ENCODE peak calls at places on chromosomes 6 and 20, in six cellular contexts. J is cardiac muscle cell, I is heart left ventricle, V is endothelial cell of umbilical vein, S is fibroblast of lung, T is GM06990. W is an unnamed sample.
A peak's percentile ranks its signal among the peaks of the same experiment; 100 is the strongest.

GRCh38 chr6:51213806-51214205 is 395.1 kb downstream of the TFAP2B start:
- DNase-seq in J (peak; percentile 34), I (peak; percentile 19), V (no peak), S (no peak), T (peak; percentile 1), W (no peak)

GRCh38 chr6:110646419-110646698 is 168.9 kb downstream of the CDK19 start:
- DNase-seq in J (no peak), I (no peak), V (no peak), S (no peak), T (peak; percentile 3), W (no peak)

GRCh38 chr6:42028234-42029061 is 21.9 kb upstream of the TAF8 start:
- DNase-seq in J (no peak), I (peak; percentile 58), V (peak; percentile 62), S (peak; percentile 89), T (no peak), W (peak; percentile 73)

GRCh38 chr20:4181956-4182945 is 166.9 kb upstream of the RNF24 start:
- DNase-seq in J (no peak), I (no peak), V (no peak), S (no peak), T (no peak), W (no peak)

GRCh38 chr6:104019075-104019474 is 840.6 kb downstream of the HACE1 start:
- DNase-seq in J (no peak), I (no peak), V (no peak), S (no peak), T (no peak), W (no peak)

GRCh38 chr6:56955171-56956155 is 556 bp downstream of the BEND6 start:
- DNase-seq in J (peak; percentile 78), I (peak; percentile 79), V (peak; percentile 83), S (peak; percentile 90), T (peak; percentile 91), W (peak; percentile 74)

GRCh38 chr20:51569815-51570741 is 27.6 kb upstream of the NFATC2 start:
- DNase-seq in J (peak; percentile 62), I (peak; percentile 68), V (peak; percentile 26), S (peak; percentile 29), T (no peak), W (peak; percentile 36)

GRCh38 chr6:17281100-17281496 is at the start of gene RBM24:
- DNase-seq in J (peak; percentile 62), I (peak; percentile 60), V (peak; percentile 57), S (peak; percentile 80), T (no peak), W (peak; percentile 38)

GRCh38 chr6:108142240-108142639 is 23.6 kb upstream of the NR2E1 start:
- DNase-seq in J (no peak), I (no peak), V (no peak), S (no peak), T (no peak), W (no peak)

GRCh38 chr6:41239467-41240159 is 11.5 kb downstream of the TREML4 start:
- DNase-seq in J (peak; percentile 46), I (no peak), V (no peak), S (no peak), T (no peak), W (no peak)

GRCh38 chr20:61895016-61895415 is 170.7 kb downstream of the TAF4 start:
- DNase-seq in J (no peak), I (no peak), V (no peak), S (no peak), T (no peak), W (no peak)

GRCh38 chr20:57930328-57930727 is 220.5 kb upstream of the PMEPA1 start:
- DNase-seq in J (no peak), I (no peak), V (no peak), S (no peak), T (no peak), W (no peak)

GRCh38 chr20:25039697-25040437 is 18.1 kb downstream of the ACSS1 start:
- DNase-seq in J (no peak), I (peak; percentile 94), V (peak; percentile 67), S (peak; percentile 72), T (no peak), W (peak; percentile 21)

GRCh38 chr6:166786704-166787293 is 159.7 kb upstream of the RPS6KA2 start:
- DNase-seq in J (peak; percentile 79), I (no peak), V (peak; percentile 61), S (peak; percentile 53), T (no peak), W (peak; percentile 63)

GRCh38 chr6:148389917-148390316 is 47.3 kb downstream of the SASH1 start:
- DNase-seq in J (no peak), I (no peak), V (no peak), S (no peak), T (no peak), W (no peak)

GRCh38 chr6:45504947-45505346 is 127.2 kb upstream of the SUPT3H start:
- DNase-seq in J (peak; percentile 49), I (no peak), V (peak; percentile 50), S (peak; percentile 97), T (no peak), W (peak; percentile 98)

GRCh38 chr20:62816031-62816878 is 595 bp upstream of the COL9A3 start:
- DNase-seq in J (peak; percentile 46), I (no peak), V (no peak), S (no peak), T (no peak), W (no peak)

GRCh38 chr6:158347335-158347734 is 35.1 kb downstream of the TULP4 start:
- DNase-seq in J (no peak), I (no peak), V (no peak), S (no peak), T (no peak), W (no peak)
- TF ChIP-seq CTCF in J (peak; percentile 8), I (no peak), V (no peak), S (no peak), T (no peak), W (no peak)

GRCh38 chr20:34403063-34403827 is 40.2 kb downstream of the ITCH start:
- DNase-seq in J (no peak), I (no peak), V (no peak), S (peak; percentile 9), T (no peak), W (no peak)
- H3K27me3 ChIP-seq in J (no peaks in the 10 kb centered on the region), I (no peaks in the 10 kb centered on the region), V (no peaks in the 10 kb centered on the region), S (no peaks in the 10 kb centered on the region), T (no peaks in the 10 kb centered on the region), W (no peaks in the 10 kb centered on the region)

DNA sequence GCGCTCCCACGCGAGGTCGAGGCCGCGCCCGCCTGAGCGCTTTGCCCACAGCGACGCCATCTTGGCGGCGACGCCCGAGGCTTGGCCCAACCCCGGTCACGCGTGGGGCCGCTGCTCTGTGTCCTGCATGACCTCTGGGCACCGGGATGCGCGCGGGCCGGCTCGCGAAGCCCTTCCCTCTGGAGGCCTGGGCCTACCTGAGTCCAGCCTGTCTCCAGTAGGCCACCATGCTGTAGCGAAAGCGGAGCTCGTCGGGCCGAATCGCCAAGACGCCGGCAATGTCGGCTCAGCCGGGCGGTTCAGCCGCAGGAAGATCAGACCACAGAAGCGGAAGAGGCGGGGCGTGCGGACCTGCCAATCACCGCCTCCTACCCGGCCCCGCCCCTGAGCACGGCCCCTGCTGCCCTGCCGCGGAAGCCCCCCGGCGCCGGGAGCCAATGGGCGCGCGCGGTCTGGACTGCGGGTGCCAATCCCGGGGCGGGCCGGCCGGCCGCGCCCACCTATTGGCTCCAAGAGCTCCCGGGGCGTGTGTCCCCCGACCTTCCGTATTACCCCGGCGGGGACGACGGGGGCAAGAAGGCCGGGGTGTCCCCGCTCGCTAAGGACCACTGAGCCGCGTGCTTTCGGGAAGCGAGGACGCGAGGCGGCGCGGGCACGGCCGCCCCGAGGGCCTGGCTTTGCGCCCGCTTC is at the start of gene ATP5F1E:
- DNase-seq in J (peak; percentile 97), I (peak; percentile 98), V (peak; percentile 96), S (peak; percentile 94), T (peak; percentile 99), W (peak; percentile 79)
- H3K4me3 ChIP-seq in J (peak within 1 kb of the TSS; percentile 82), I (peak within 1 kb of the TSS; percentile 90), V (peak within 1 kb of the TSS; percentile 63), S (peak within 1 kb of the TSS; percentile 87), T (peak within 1 kb of the TSS; percentile 94), W (peak within 1 kb of the TSS; percentile 89)

DNA sequence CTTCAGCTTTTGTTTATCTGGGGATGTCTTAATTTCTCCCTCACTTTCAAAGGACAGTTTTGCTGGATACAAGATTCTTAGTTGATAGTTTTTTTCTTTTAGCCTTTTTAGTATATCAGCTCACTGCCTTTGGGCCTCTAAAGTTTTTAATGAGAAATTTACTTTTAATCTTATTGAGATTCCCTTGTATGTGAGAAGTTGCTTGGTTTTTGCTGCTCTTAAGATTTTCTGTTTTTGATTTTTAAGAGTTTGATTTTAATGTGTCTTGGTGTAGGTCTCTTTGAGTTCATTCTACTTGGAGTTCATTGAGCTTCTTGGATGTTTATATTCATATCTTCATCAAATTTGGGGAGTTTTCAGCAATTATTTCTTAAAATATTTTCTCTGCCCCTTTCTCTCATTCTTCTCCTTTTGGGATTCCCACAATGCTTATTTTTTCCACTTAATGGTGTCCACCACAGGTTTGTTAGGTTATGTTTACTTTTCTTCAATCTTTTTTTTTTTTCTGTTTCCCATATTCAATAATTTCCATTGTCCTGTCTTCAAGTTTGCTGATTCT is 19.6 kb upstream of the TGM6 start:
- DNase-seq in J (no peak), I (no peak), V (no peak), S (no peak), T (no peak), W (no peak)
- TF ChIP-seq CTCF in J (no peak), I (no peak), V (no peak), S (no peak), T (no peak), W (no peak)

GRCh38 chr6:80517525-80517924 is 411.1 kb downstream of the BCKDHB start:
- DNase-seq in J (no peak), I (no peak), V (no peak), S (no peak), T (no peak), W (no peak)
- H3K27me3 ChIP-seq in J (no peaks in the 10 kb centered on the region), I (no peaks in the 10 kb centered on the region), V (no peaks in the 10 kb centered on the region), S (no peaks in the 10 kb centered on the region), T (no peaks in the 10 kb centered on the region), W (no peaks in the 10 kb centered on the region)

W was measured in bronchial epithelial cell.